ENCODE peak calls at places on chromosomes 1 and 21, in nine cellular contexts. M, S, L, Q, E, U, K, P and Y are unnamed samples.

GRCh38 chr1:109788695-109789521 is 25.2 kb upstream of the EPS8L3 start:
- DNase-seq in S (peak; percentile 72), P (peak; percentile 24), L (no peak), Q (peak; percentile 72), E (peak; percentile 21), U (peak; percentile 54), M (peak; percentile 70), K (no peak), Y (peak; percentile 30)

GRCh38 chr1:202004711-202005110 is 5.7 kb upstream of the ELF3 start:
- DNase-seq in U (no peak), Q (no peak), L (no peak), S (no peak), K (no peak), M (no peak), P (no peak), E (no peak), Y (no peak)

GRCh38 chr1:112933820-112934561 is 22.0 kb downstream of the SLC16A1 start:
- DNase-seq in E (no peak), P (no peak), U (no peak), L (no peak), K (no peak), M (no peak), Q (no peak), S (no peak), Y (no peak)

GRCh38 chr1:222417264-222417663 is 130.6 kb downstream of the HHIPL2 start:
- DNase-seq in S (no peak), L (no peak), P (no peak), U (no peak), K (no peak), M (no peak), Q (no peak), E (no peak), Y (no peak)

GRCh38 chr1:48071513-48071912 is 74.3 kb upstream of the TRABD2B start:
- DNase-seq in Q (no peak), E (no peak), L (no peak), K (no peak), U (no peak), M (no peak), P (no peak), S (no peak), Y (no peak)

GRCh38 chr1:71738256-71738655 is 544.1 kb downstream of the NEGR1 start:
- DNase-seq in P (no peak), Q (no peak), U (no peak), L (no peak), M (no peak), S (no peak), E (no peak), K (no peak), Y (no peak)

GRCh38 chr1:183881387-183882084 is 76.6 kb downstream of the RGL1 start:
- DNase-seq in S (no peak), Q (peak; percentile 76), U (no peak), E (no peak), K (no peak), L (peak; percentile 98), P (peak; percentile 65), M (no peak), Y (peak; percentile 69)

GRCh38 chr1:162193201-162193600 is 123.7 kb downstream of the NOS1AP start:
- DNase-seq in S (no peak), M (no peak), U (no peak), Q (no peak), E (no peak), L (no peak), K (no peak), P (no peak), Y (no peak)

GRCh38 chr1:172041689-172042088 is 200.4 kb downstream of the DNM3 start:
- DNase-seq in Q (no peak), U (no peak), L (peak; percentile 45), E (peak; percentile 3), S (no peak), K (no peak), P (no peak), M (no peak), Y (no peak)

GRCh38 chr1:242455052-242455361 is 69.5 kb downstream of the PLD5 start:
- DNase-seq in P (no peak), M (no peak), U (no peak), S (no peak), K (no peak), Q (no peak), E (no peak), L (no peak), Y (no peak)

GRCh38 chr1:83815348-83815747 is 183.6 kb downstream of the TTLL7 start:
- DNase-seq in K (no peak), Q (no peak), E (no peak), P (no peak), L (no peak), S (no peak), U (no peak), M (no peak), Y (no peak)

GRCh38 chr21:26840912-26841311 is 4.3 kb downstream of the ADAMTS1 start:
- DNase-seq in M (no peak), E (no peak), P (no peak), S (no peak), L (peak; percentile 57), Q (no peak), U (peak; percentile 84), K (no peak), Y (peak; percentile 65)

DNA sequence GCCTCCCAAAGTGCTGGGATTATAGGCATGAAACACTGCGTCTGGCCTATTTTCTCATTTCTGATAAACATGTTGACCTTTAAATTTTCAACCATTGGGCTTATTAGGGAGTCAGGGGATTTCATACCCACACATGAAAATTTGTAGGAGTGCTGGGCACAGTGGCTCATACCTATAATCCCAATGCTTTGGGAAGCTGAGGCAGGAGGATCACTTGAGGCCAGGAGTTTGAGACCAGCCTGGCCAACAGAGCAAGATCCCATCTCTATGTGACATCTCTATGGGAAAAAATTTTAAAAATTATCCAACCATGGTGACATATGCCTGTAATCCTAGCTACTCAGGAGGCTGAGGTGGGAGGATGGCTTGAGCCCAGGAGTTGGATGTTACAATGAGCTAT is 10.5 kb upstream of the H3-3A start:
- DNase-seq in U (no peak), K (no peak), P (no peak), M (no peak), L (no peak), Q (no peak), E (no peak), S (no peak), Y (no peak)
- TF ChIP-seq POLR2AphosphoS5 in U (no peak), K (no peak), P (no peak), M (no peak), L (no peak), Q (no peak), E (no peak), S (no peak), Y (no peak)

GRCh38 chr1:12026586-12026985 is 7.3 kb downstream of the MIIP start:
- DNase-seq in E (no peak), Q (no peak), S (no peak), P (no peak), M (no peak), L (no peak), K (no peak), U (no peak), Y (no peak)
- H3K27ac ChIP-seq in E (no peak overlapping the region), Q (no peak overlapping the region), S (no peak overlapping the region), P (no peak overlapping the region), M (no peak overlapping the region), L (no peak overlapping the region), K (no peak overlapping the region), U (no peak overlapping the region), Y (no peak overlapping the region)

DNA sequence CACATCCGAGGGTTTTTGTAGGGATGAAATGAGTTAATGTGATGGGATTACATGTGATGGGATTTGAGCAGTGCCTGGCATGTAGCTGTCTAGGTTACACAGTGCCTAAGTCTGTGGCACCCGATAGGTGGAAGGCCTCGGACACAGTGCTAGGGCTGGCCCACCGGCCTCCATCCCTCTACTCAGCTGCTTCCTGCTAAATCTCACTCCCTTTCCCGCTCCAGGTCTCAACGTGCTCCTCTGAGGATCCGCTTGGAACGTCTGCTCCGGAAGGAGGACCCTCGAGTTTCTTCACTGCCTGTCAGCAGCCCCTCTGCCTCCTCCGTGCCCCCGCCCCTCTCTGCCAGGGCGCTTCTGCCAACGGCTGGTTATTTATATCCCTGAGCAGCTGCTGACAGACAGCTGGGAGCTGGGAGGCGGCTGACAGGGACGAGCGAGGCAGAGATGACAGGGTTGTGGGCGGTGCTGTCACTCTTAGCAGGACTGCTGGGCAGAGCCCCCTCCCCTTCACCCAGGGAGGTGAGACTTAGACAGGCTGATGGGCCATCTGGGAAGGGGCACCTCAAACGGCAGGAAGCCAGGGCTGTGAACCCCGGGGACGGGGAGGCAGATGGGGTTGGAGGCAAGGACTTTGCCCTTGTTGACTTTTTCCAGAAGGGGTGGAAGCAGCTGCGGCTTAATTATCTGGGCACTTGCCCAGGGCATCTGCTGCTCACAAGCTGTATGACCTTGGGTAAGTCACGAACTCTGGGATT is 26.6 kb upstream of the LRRN2 start:
- DNase-seq in Q (no peak), M (no peak), P (no peak), L (no peak), S (no peak), U (no peak), E (no peak), K (no peak), Y (no peak)
- TF ChIP-seq POLR2AphosphoS5 in Q (no peak), M (no peak), P (no peak), L (no peak), S (no peak), U (no peak), E (no peak), K (no peak), Y (no peak)

GRCh38 chr1:2288308-2288707 is 60.2 kb downstream of the SKI start:
- DNase-seq in Q (no peak), L (no peak), S (no peak), P (no peak), K (no peak), U (no peak), M (no peak), E (no peak), Y (no peak)

GRCh38 chr1:2290171-2290578 is 62.1 kb downstream of the SKI start:
- DNase-seq in L (no peak), P (no peak), S (peak; percentile 58), U (no peak), K (no peak), M (no peak), Q (no peak), E (no peak), Y (no peak)

GRCh38 chr1:2287649-2288048 is 59.5 kb downstream of the SKI start:
- DNase-seq in L (no peak), U (no peak), Q (no peak), P (no peak), M (no peak), S (no peak), E (no peak), K (no peak), Y (no peak)

GRCh38 chr1:2289607-2290006 is 61.5 kb downstream of the SKI start:
- DNase-seq in E (no peak), Q (no peak), K (no peak), M (no peak), L (no peak), P (no peak), U (no peak), S (no peak), Y (no peak)

DNA sequence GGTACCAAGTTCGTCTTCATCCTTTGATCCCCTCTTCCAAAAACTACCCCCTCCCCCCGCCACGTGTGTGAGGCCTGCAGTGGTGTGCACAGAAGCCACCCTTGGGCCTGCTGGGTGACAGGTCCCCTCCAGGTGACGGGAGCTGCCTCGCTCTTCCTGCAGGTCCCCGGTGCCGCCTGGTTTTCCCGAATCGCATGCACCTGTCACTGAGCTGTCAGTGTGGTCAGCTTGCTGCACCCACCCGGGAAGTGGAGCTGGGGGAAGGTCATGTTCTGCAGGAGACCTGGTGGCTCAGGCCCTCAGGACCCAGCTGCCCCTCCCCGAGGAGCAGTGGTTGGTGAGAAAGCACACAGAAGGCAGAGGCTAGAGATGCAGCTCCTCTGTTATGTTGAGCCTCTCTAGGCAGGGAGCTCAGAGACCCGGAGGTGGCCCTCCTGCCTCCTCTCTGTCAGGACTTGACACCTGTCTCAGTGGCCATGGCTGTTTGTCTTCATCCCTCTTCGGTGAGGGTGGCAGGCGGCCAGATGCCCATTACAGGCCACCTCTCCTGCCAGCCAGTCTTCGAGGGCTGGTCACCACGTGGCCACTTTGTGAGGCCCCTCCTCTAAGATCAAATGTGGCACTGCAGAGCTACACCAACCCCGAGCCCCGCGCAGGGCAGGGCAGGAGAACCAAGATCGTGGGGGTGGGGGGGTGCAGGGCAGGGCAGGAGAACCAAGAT is 60.9 kb downstream of the SKI start:
- DNase-seq in P (no peak), Q (no peak), K (no peak), L (no peak), M (no peak), E (no peak), S (no peak), U (no peak), Y (no peak)
- H3K27ac ChIP-seq in P (peak overlapping the region; percentile 91), Q (no peak overlapping the region), K (no peak overlapping the region), L (no peak overlapping the region), M (no peak overlapping the region), E (no peak overlapping the region), S (no peak overlapping the region), U (peak overlapping the region; percentile 77), Y (peak overlapping the region; percentile 94)